ENCODE peak calls at places on chromosomes 2 and 18, in seven cellular contexts. One of them, this sample, is unnamed.

GRCh38 chr2:8312221-8312620 is 369.6 kb upstream of the ID2 start:
- DNase-seq in left lobe of liver: no peak
- DNase-seq in astrocyte of the spinal cord: no peak
- DNase-seq in stimulated activated CD8-positive, alpha-beta memory T cell treated with anti-CD3 and anti-CD28 coated beads, Interleukin-15, amount 100 ng/mL, for 24 hours: no peak
- DNase-seq in NCI-H774: no peak
- DNase-seq in iPS-NIHi11: no peak
- DNase-seq in CD8-positive, alpha-beta memory T cell: no peak
- DNase-seq in this sample: no peak

GRCh38 chr2:240465268-240465764 is 29.9 kb downstream of the GPC1 start:
- DNase-seq in CD8-positive, alpha-beta memory T cell: peak; percentile 45
- DNase-seq in iPS-NIHi11: no peak
- DNase-seq in left lobe of liver: no peak
- DNase-seq in NCI-H774: no peak
- DNase-seq in stimulated activated CD8-positive, alpha-beta memory T cell treated with anti-CD3 and anti-CD28 coated beads, Interleukin-15, amount 100 ng/mL, for 24 hours: no peak
- DNase-seq in astrocyte of the spinal cord: no peak
- DNase-seq in this sample: no peak

GRCh38 chr2:160478660-160479059 is 14.9 kb downstream of the RBMS1 start:
- DNase-seq in NCI-H774: no peak
- DNase-seq in astrocyte of the spinal cord: no peak
- DNase-seq in stimulated activated CD8-positive, alpha-beta memory T cell treated with anti-CD3 and anti-CD28 coated beads, Interleukin-15, amount 100 ng/mL, for 24 hours: no peak
- DNase-seq in iPS-NIHi11: no peak
- DNase-seq in left lobe of liver: no peak
- DNase-seq in CD8-positive, alpha-beta memory T cell: no peak
- DNase-seq in this sample: no peak

GRCh38 chr2:73931531-73932500 is 5.1 kb downstream of the DGUOK start:
- DNase-seq in NCI-H774: no peak
- DNase-seq in stimulated activated CD8-positive, alpha-beta memory T cell treated with anti-CD3 and anti-CD28 coated beads, Interleukin-15, amount 100 ng/mL, for 24 hours: no peak
- DNase-seq in astrocyte of the spinal cord: peak; percentile 44
- DNase-seq in iPS-NIHi11: no peak
- DNase-seq in CD8-positive, alpha-beta memory T cell: no peak
- DNase-seq in left lobe of liver: no peak
- DNase-seq in this sample: no peak

GRCh38 chr2:169716938-169717690 is 16.5 kb upstream of the KLHL23 start:
- DNase-seq in left lobe of liver: no peak
- DNase-seq in NCI-H774: no peak
- DNase-seq in stimulated activated CD8-positive, alpha-beta memory T cell treated with anti-CD3 and anti-CD28 coated beads, Interleukin-15, amount 100 ng/mL, for 24 hours: no peak
- DNase-seq in astrocyte of the spinal cord: no peak
- DNase-seq in iPS-NIHi11: no peak
- DNase-seq in CD8-positive, alpha-beta memory T cell: no peak
- DNase-seq in this sample: no peak

GRCh38 chr2:85134255-85135065 is 1.3 kb downstream of the TCF7L1 start:
- DNase-seq in left lobe of liver: peak; percentile 51
- DNase-seq in CD8-positive, alpha-beta memory T cell: no peak
- DNase-seq in iPS-NIHi11: peak; percentile 49
- DNase-seq in NCI-H774: no peak
- DNase-seq in astrocyte of the spinal cord: peak; percentile 65
- DNase-seq in stimulated activated CD8-positive, alpha-beta memory T cell treated with anti-CD3 and anti-CD28 coated beads, Interleukin-15, amount 100 ng/mL, for 24 hours: no peak
- DNase-seq in this sample: no peak

GRCh38 chr18:61917870-61918269 is 25.1 kb upstream of the RNF152 start:
- DNase-seq in astrocyte of the spinal cord: no peak
- DNase-seq in stimulated activated CD8-positive, alpha-beta memory T cell treated with anti-CD3 and anti-CD28 coated beads, Interleukin-15, amount 100 ng/mL, for 24 hours: no peak
- DNase-seq in NCI-H774: no peak
- DNase-seq in CD8-positive, alpha-beta memory T cell: no peak
- DNase-seq in left lobe of liver: no peak
- DNase-seq in iPS-NIHi11: no peak
- DNase-seq in this sample: no peak

GRCh38 chr18:35376742-35377695 is at the start of gene ZNF396:
- DNase-seq in CD8-positive, alpha-beta memory T cell: peak; percentile 83
- DNase-seq in astrocyte of the spinal cord: peak; percentile 57
- DNase-seq in stimulated activated CD8-positive, alpha-beta memory T cell treated with anti-CD3 and anti-CD28 coated beads, Interleukin-15, amount 100 ng/mL, for 24 hours: peak; percentile 36
- DNase-seq in NCI-H774: peak; percentile 73
- DNase-seq in left lobe of liver: peak; percentile 86
- DNase-seq in iPS-NIHi11: peak; percentile 91
- DNase-seq in this sample: no peak

GRCh38 chr2:9779572-9780264 is 63.6 kb upstream of the TAF1B start:
- DNase-seq in stimulated activated CD8-positive, alpha-beta memory T cell treated with anti-CD3 and anti-CD28 coated beads, Interleukin-15, amount 100 ng/mL, for 24 hours: no peak
- DNase-seq in NCI-H774: no peak
- DNase-seq in astrocyte of the spinal cord: no peak
- DNase-seq in left lobe of liver: no peak
- DNase-seq in iPS-NIHi11: no peak
- DNase-seq in CD8-positive, alpha-beta memory T cell: peak; percentile 70
- DNase-seq in this sample: no peak

GRCh38 chr2:104004818-104005217 is 849.1 kb upstream of the POU3F3 start:
- DNase-seq in CD8-positive, alpha-beta memory T cell: no peak
- DNase-seq in NCI-H774: no peak
- DNase-seq in iPS-NIHi11: no peak
- DNase-seq in stimulated activated CD8-positive, alpha-beta memory T cell treated with anti-CD3 and anti-CD28 coated beads, Interleukin-15, amount 100 ng/mL, for 24 hours: no peak
- DNase-seq in astrocyte of the spinal cord: no peak
- DNase-seq in left lobe of liver: no peak
- DNase-seq in this sample: no peak

GRCh38 chr2:45412754-45413379 is 198.2 kb downstream of the SRBD1 start:
- DNase-seq in iPS-NIHi11: no peak
- DNase-seq in left lobe of liver: no peak
- DNase-seq in NCI-H774: peak; percentile 55
- DNase-seq in CD8-positive, alpha-beta memory T cell: no peak
- DNase-seq in astrocyte of the spinal cord: peak; percentile 28
- DNase-seq in stimulated activated CD8-positive, alpha-beta memory T cell treated with anti-CD3 and anti-CD28 coated beads, Interleukin-15, amount 100 ng/mL, for 24 hours: no peak
- DNase-seq in this sample: no peak

GRCh38 chr2:241584446-241584845 is 25.9 kb downstream of the BOK start:
- DNase-seq in CD8-positive, alpha-beta memory T cell: no peak
- DNase-seq in iPS-NIHi11: peak; percentile 64
- DNase-seq in astrocyte of the spinal cord: peak; percentile 61
- DNase-seq in left lobe of liver: no peak
- DNase-seq in stimulated activated CD8-positive, alpha-beta memory T cell treated with anti-CD3 and anti-CD28 coated beads, Interleukin-15, amount 100 ng/mL, for 24 hours: no peak
- DNase-seq in NCI-H774: no peak
- DNase-seq in this sample: no peak

GRCh38 chr2:157858846-157859245 is 17.3 kb downstream of the ACVR1 start:
- DNase-seq in CD8-positive, alpha-beta memory T cell: no peak
- DNase-seq in NCI-H774: no peak
- DNase-seq in iPS-NIHi11: no peak
- DNase-seq in left lobe of liver: no peak
- DNase-seq in astrocyte of the spinal cord: no peak
- DNase-seq in stimulated activated CD8-positive, alpha-beta memory T cell treated with anti-CD3 and anti-CD28 coated beads, Interleukin-15, amount 100 ng/mL, for 24 hours: no peak
- DNase-seq in this sample: no peak

This sample was measured in hippocampal formation.